ENCODE peak calls at places on chromosomes 11 and 22, in six cellular contexts. One of them, this sample, is unnamed.

GRCh38 chr11:108697872-108698473 is 33.1 kb downstream of the DDX10 start:
- DNase-seq in H1: no peak
- DNase-seq in GM23248: peak; percentile 85
- DNase-seq in keratinocyte: peak; percentile 25
- DNase-seq in HCT116: peak; percentile 51
- DNase-seq in hepatocyte: peak; percentile 78
- DNase-seq in this sample: peak; percentile 57

GRCh38 chr11:126194121-126194543 is 17.3 kb downstream of the RPUSD4 start:
- DNase-seq in H1: peak; percentile 62
- DNase-seq in GM23248: peak; percentile 72
- DNase-seq in keratinocyte: no peak
- DNase-seq in HCT116: no peak
- DNase-seq in hepatocyte: peak; percentile 67
- DNase-seq in this sample: peak; percentile 53

GRCh38 chr11:79236541-79236971 is 204.3 kb downstream of the TENM4 start:
- DNase-seq in H1: no peak
- DNase-seq in GM23248: peak; percentile 78
- DNase-seq in keratinocyte: no peak
- DNase-seq in HCT116: no peak
- DNase-seq in hepatocyte: no peak
- DNase-seq in this sample: no peak

GRCh38 chr22:36573815-36574350 is 44.9 kb upstream of the EIF3D start:
- DNase-seq in H1: no peak
- DNase-seq in GM23248: no peak
- DNase-seq in keratinocyte: no peak
- DNase-seq in HCT116: no peak
- DNase-seq in hepatocyte: no peak
- DNase-seq in this sample: no peak

GRCh38 chr11:95599959-95600586 is 189.5 kb downstream of the FAM76B start:
- DNase-seq in H1: no peak
- DNase-seq in GM23248: no peak
- DNase-seq in keratinocyte: no peak
- DNase-seq in HCT116: no peak
- DNase-seq in hepatocyte: no peak
- DNase-seq in this sample: no peak

GRCh38 chr22:24053481-24054226 is 42.5 kb downstream of the CABIN1 start:
- DNase-seq in H1: no peak
- DNase-seq in GM23248: peak; percentile 20
- DNase-seq in keratinocyte: no peak
- DNase-seq in HCT116: no peak
- DNase-seq in hepatocyte: no peak
- DNase-seq in this sample: no peak

GRCh38 chr11:97995874-97996273 is 1024.9 kb upstream of the CNTN5 start:
- DNase-seq in H1: no peak
- DNase-seq in GM23248: no peak
- DNase-seq in keratinocyte: no peak
- DNase-seq in HCT116: no peak
- DNase-seq in hepatocyte: no peak
- DNase-seq in this sample: no peak

GRCh38 chr11:122319011-122319410 is 203.0 kb upstream of the BLID start:
- DNase-seq in H1: no peak
- DNase-seq in GM23248: no peak
- DNase-seq in keratinocyte: no peak
- DNase-seq in HCT116: no peak
- DNase-seq in hepatocyte: no peak
- DNase-seq in this sample: no peak

GRCh38 chr11:120132645-120133185 is 5.2 kb downstream of the TRIM29 start:
- DNase-seq in H1: peak; percentile 26
- DNase-seq in GM23248: no peak
- DNase-seq in keratinocyte: no peak
- DNase-seq in HCT116: no peak
- DNase-seq in hepatocyte: no peak
- DNase-seq in this sample: no peak

GRCh38 chr22:22884888-22885840 is 2.5 kb upstream of the IGLL5 start:
- DNase-seq in H1: no peak
- DNase-seq in GM23248: no peak
- DNase-seq in keratinocyte: no peak
- DNase-seq in HCT116: no peak
- DNase-seq in hepatocyte: no peak
- DNase-seq in this sample: peak; percentile 92

GRCh38 chr11:57883630-57884029 is 122.0 kb downstream of the CTNND1 start:
- DNase-seq in H1: no peak
- DNase-seq in GM23248: no peak
- DNase-seq in keratinocyte: no peak
- DNase-seq in HCT116: no peak
- DNase-seq in hepatocyte: no peak
- DNase-seq in this sample: no peak

GRCh38 chr11:118016094-118016493 is 29.9 kb downstream of the IL10RA start:
- DNase-seq in H1: no peak
- DNase-seq in GM23248: no peak
- DNase-seq in keratinocyte: no peak
- DNase-seq in HCT116: no peak
- DNase-seq in hepatocyte: no peak
- DNase-seq in this sample: no peak

GRCh38 chr11:76436020-76436419 is 8.8 kb upstream of the EMSY start:
- DNase-seq in H1: no peak
- DNase-seq in GM23248: peak; percentile 19
- DNase-seq in keratinocyte: no peak
- DNase-seq in HCT116: no peak
- DNase-seq in hepatocyte: no peak
- DNase-seq in this sample: no peak

GRCh38 chr11:94665116-94665659 is 98.0 kb downstream of the PIWIL4 start:
- DNase-seq in H1: peak; percentile 36
- DNase-seq in GM23248: no peak
- DNase-seq in keratinocyte: no peak
- DNase-seq in HCT116: no peak
- DNase-seq in hepatocyte: no peak
- DNase-seq in this sample: no peak

GRCh38 chr11:66248903-66249302 is 19.5 kb upstream of the RAB1B start:
- DNase-seq in H1: no peak
- DNase-seq in GM23248: no peak
- DNase-seq in keratinocyte: no peak
- DNase-seq in HCT116: no peak
- DNase-seq in hepatocyte: no peak
- DNase-seq in this sample: no peak

GRCh38 chr11:17298302-17298701 is 21.8 kb downstream of the NUCB2 start:
- DNase-seq in H1: no peak
- DNase-seq in GM23248: no peak
- DNase-seq in keratinocyte: no peak
- DNase-seq in HCT116: no peak
- DNase-seq in hepatocyte: no peak
- DNase-seq in this sample: no peak

GRCh38 chr11:44006882-44007495 is 40.8 kb upstream of the ACCSL start:
- DNase-seq in H1: peak; percentile 35
- DNase-seq in GM23248: no peak
- DNase-seq in keratinocyte: no peak
- DNase-seq in HCT116: no peak
- DNase-seq in hepatocyte: no peak
- DNase-seq in this sample: no peak

GRCh38 chr22:30856699-30857098 is 111.9 kb downstream of the MORC2 start:
- DNase-seq in H1: no peak
- DNase-seq in GM23248: no peak
- DNase-seq in keratinocyte: no peak
- DNase-seq in HCT116: no peak
- DNase-seq in hepatocyte: no peak
- DNase-seq in this sample: no peak

GRCh38 chr11:93530468-93530826 is 12.7 kb downstream of the SMCO4 start:
- DNase-seq in H1: no peak
- DNase-seq in GM23248: peak; percentile 10
- DNase-seq in keratinocyte: no peak
- DNase-seq in HCT116: no peak
- DNase-seq in hepatocyte: no peak
- DNase-seq in this sample: no peak

GRCh38 chr11:112157274-112157766 is 6.6 kb downstream of the IL18 start:
- DNase-seq in H1: no peak
- DNase-seq in GM23248: peak; percentile 99
- DNase-seq in keratinocyte: peak; percentile 91
- DNase-seq in HCT116: peak; percentile 98
- DNase-seq in hepatocyte: peak; percentile 75
- DNase-seq in this sample: no peak

GRCh38 chr22:30421695-30422480 is 3.7 kb upstream of the MTFP1 start:
- DNase-seq in H1: no peak
- DNase-seq in GM23248: peak; percentile 28
- DNase-seq in keratinocyte: no peak
- DNase-seq in HCT116: no peak
- DNase-seq in hepatocyte: peak; percentile 70
- DNase-seq in this sample: no peak

GRCh38 chr11:41245704-41246398 is 213.6 kb downstream of the LRRC4C start:
- DNase-seq in H1: peak; percentile 45
- DNase-seq in GM23248: no peak
- DNase-seq in keratinocyte: no peak
- DNase-seq in HCT116: no peak
- DNase-seq in hepatocyte: no peak
- DNase-seq in this sample: no peak

GRCh38 chr11:64156235-64157011 is 9.5 kb downstream of the MACROD1 start:
- DNase-seq in H1: no peak
- DNase-seq in GM23248: no peak
- DNase-seq in keratinocyte: no peak
- DNase-seq in HCT116: no peak
- DNase-seq in hepatocyte: no peak
- DNase-seq in this sample: no peak

GRCh38 chr11:1916986-1917522 is 2.4 kb upstream of the TNNT3 start:
- DNase-seq in H1: no peak
- DNase-seq in GM23248: no peak
- DNase-seq in keratinocyte: no peak
- DNase-seq in HCT116: no peak
- DNase-seq in hepatocyte: no peak
- DNase-seq in this sample: no peak

GRCh38 chr11:84817998-84818397 is 809.1 kb downstream of the DLG2 start:
- DNase-seq in H1: no peak
- DNase-seq in GM23248: peak; percentile 79
- DNase-seq in keratinocyte: peak; percentile 40
- DNase-seq in HCT116: no peak
- DNase-seq in hepatocyte: no peak
- DNase-seq in this sample: no peak

GRCh38 chr22:47193606-47194316 is 431.3 kb downstream of the TBC1D22A start:
- DNase-seq in H1: no peak
- DNase-seq in GM23248: no peak
- DNase-seq in keratinocyte: no peak
- DNase-seq in HCT116: no peak
- DNase-seq in hepatocyte: no peak
- DNase-seq in this sample: no peak

GRCh38 chr11:19817265-19817851 is 104.7 kb downstream of the NAV2 start:
- DNase-seq in H1: peak; percentile 77
- DNase-seq in GM23248: no peak
- DNase-seq in keratinocyte: no peak
- DNase-seq in HCT116: no peak
- DNase-seq in hepatocyte: no peak
- DNase-seq in this sample: no peak

GRCh38 chr11:118610220-118610772 is 2.9 kb downstream of the PHLDB1 start:
- DNase-seq in H1: peak; percentile 75
- DNase-seq in GM23248: peak; percentile 47
- DNase-seq in keratinocyte: no peak
- DNase-seq in HCT116: no peak
- DNase-seq in hepatocyte: no peak
- DNase-seq in this sample: no peak

GRCh38 chr11:65718964-65719492 is 1.6 kb downstream of the RNASEH2C start:
- DNase-seq in H1: no peak
- DNase-seq in GM23248: peak; percentile 48
- DNase-seq in keratinocyte: no peak
- DNase-seq in HCT116: no peak
- DNase-seq in hepatocyte: peak; percentile 19
- DNase-seq in this sample: no peak

GRCh38 chr22:36775589-36775965 is 342 bp downstream of the IFT27 start:
- DNase-seq in H1: peak; percentile 61
- DNase-seq in GM23248: peak; percentile 48
- DNase-seq in keratinocyte: no peak
- DNase-seq in HCT116: no peak
- DNase-seq in hepatocyte: peak; percentile 55
- DNase-seq in this sample: peak; percentile 33

GRCh38 chr11:40129276-40129675 is 1330.2 kb downstream of the LRRC4C start:
- DNase-seq in H1: no peak
- DNase-seq in GM23248: peak; percentile 3
- DNase-seq in keratinocyte: no peak
- DNase-seq in HCT116: no peak
- DNase-seq in hepatocyte: peak; percentile 40
- DNase-seq in this sample: no peak

GRCh38 chr11:95950905-95951304 is 27.0 kb upstream of the MTMR2 start:
- DNase-seq in H1: no peak
- DNase-seq in GM23248: no peak
- DNase-seq in keratinocyte: no peak
- DNase-seq in HCT116: no peak
- DNase-seq in hepatocyte: no peak
- DNase-seq in this sample: no peak

GRCh38 chr11:102459393-102459792 is 6.8 kb upstream of the TMEM123 start:
- DNase-seq in H1: no peak
- DNase-seq in GM23248: no peak
- DNase-seq in keratinocyte: no peak
- DNase-seq in HCT116: no peak
- DNase-seq in hepatocyte: no peak
- DNase-seq in this sample: no peak
- H3K79me2 ChIP-seq in H1: no peaks in the 10 kb centered on the region
- H3K79me2 ChIP-seq in GM23248: no peaks in the 10 kb centered on the region
- H3K79me2 ChIP-seq in keratinocyte: no peaks in the 10 kb centered on the region
- H3K79me2 ChIP-seq in HCT116: no peaks in the 10 kb centered on the region
- H3K79me2 ChIP-seq in hepatocyte: no peaks in the 10 kb centered on the region
- H3K79me2 ChIP-seq in this sample: no peaks in the 10 kb centered on the region

GRCh38 chr11:72040497-72041363 is 39.6 kb downstream of the NUMA1 start:
- DNase-seq in H1: peak; percentile 73
- DNase-seq in GM23248: peak; percentile 94
- DNase-seq in keratinocyte: peak; percentile 62
- DNase-seq in HCT116: peak; percentile 72
- DNase-seq in hepatocyte: peak; percentile 95
- DNase-seq in this sample: peak; percentile 74
- H2AFZ ChIP-seq in H1: no peak overlapping the region
- H2AFZ ChIP-seq in GM23248: peak overlapping the region; percentile 87
- H2AFZ ChIP-seq in keratinocyte: peak overlapping the region; percentile 92
- H2AFZ ChIP-seq in HCT116: no peak overlapping the region
- H2AFZ ChIP-seq in hepatocyte: peak overlapping the region; percentile 62
- H2AFZ ChIP-seq in this sample: peak overlapping the region; percentile 30

GRCh38 chr11:45090607-45091006 is 55.8 kb upstream of the PRDM11 start:
- DNase-seq in H1: no peak
- DNase-seq in GM23248: no peak
- DNase-seq in keratinocyte: no peak
- DNase-seq in HCT116: no peak
- DNase-seq in hepatocyte: no peak
- DNase-seq in this sample: no peak
- H3K27ac ChIP-seq in H1: no peak overlapping the region
- H3K27ac ChIP-seq in GM23248: no peak overlapping the region
- H3K27ac ChIP-seq in keratinocyte: no peak overlapping the region
- H3K27ac ChIP-seq in HCT116: no peak overlapping the region
- H3K27ac ChIP-seq in hepatocyte: no peak overlapping the region
- H3K27ac ChIP-seq in this sample: no peak overlapping the region

GRCh38 chr22:49588739-49589138 is 238.9 kb downstream of the BRD1 start:
- DNase-seq in H1: no peak
- DNase-seq in GM23248: no peak
- DNase-seq in keratinocyte: no peak
- DNase-seq in HCT116: no peak
- DNase-seq in hepatocyte: no peak
- DNase-seq in this sample: no peak
- H3K79me2 ChIP-seq in H1: no peaks in the 10 kb centered on the region
- H3K79me2 ChIP-seq in GM23248: no peaks in the 10 kb centered on the region
- H3K79me2 ChIP-seq in keratinocyte: no peaks in the 10 kb centered on the region
- H3K79me2 ChIP-seq in HCT116: peaks cover 38% of the 10 kb centered on the region
- H3K79me2 ChIP-seq in hepatocyte: no peaks in the 10 kb centered on the region
- H3K79me2 ChIP-seq in this sample: peaks cover 39% of the 10 kb centered on the region

This sample was measured in MM.1S.